ENCODE peak calls at places on chromosomes 13 and 19, in four cellular contexts. G is GM12878, N is upper lobe of left lung, E is HepG2. P is an unnamed sample.

GRCh38 chr13:51647067-51647466 is 62.8 kb downstream of the WDFY2 start:
- ATAC-seq in N (no peak), G (no peak), E (no peak), P (no peak)

GRCh38 chr13:114049026-114049425 is 75.2 kb upstream of the C13orf46 start:
- ATAC-seq in N (peak; percentile 29), E (no peak), G (peak; percentile 64), P (no peak)

GRCh38 chr19:44525721-44526430 is 3.6 kb downstream of the CEACAM20 start:
- ATAC-seq in N (no peak), G (no peak), E (no peak), P (no peak)

GRCh38 chr19:2455481-2456300 is 1.1 kb downstream of the LMNB2 start:
- ATAC-seq in G (peak; percentile 80), E (no peak), N (no peak), P (no peak)

GRCh38 chr13:80666782-80667537 is 326.0 kb upstream of the SPRY2 start:
- ATAC-seq in N (no peak), G (no peak), E (no peak), P (no peak)

GRCh38 chr19:19721896-19722295 is 11.0 kb downstream of the ZNF14 start:
- ATAC-seq in N (no peak), E (no peak), G (no peak), P (no peak)

GRCh38 chr13:100131863-100132574 is 43.1 kb downstream of the PCCA start:
- ATAC-seq in N (peak; percentile 40), G (peak; percentile 53), E (no peak), P (no peak)

GRCh38 chr13:100610399-100611347 is 22.1 kb upstream of the GGACT start:
- ATAC-seq in N (no peak), G (peak; percentile 35), E (no peak), P (no peak)

GRCh38 chr13:50636007-50636704 is 207.3 kb downstream of the DLEU7 start:
- ATAC-seq in E (no peak), G (peak; percentile 92), N (peak; percentile 49), P (peak; percentile 25)

GRCh38 chr19:19732579-19733501 is at the start of gene ZNF14:
- ATAC-seq in N (peak; percentile 99), G (peak; percentile 100), E (peak; percentile 99), P (peak; percentile 100)

GRCh38 chr13:114090476-114090875 is 41.9 kb downstream of the RASA3 start:
- ATAC-seq in E (no peak), N (no peak), G (no peak), P (no peak)

GRCh38 chr19:42552086-42553065 is 24.1 kb upstream of the CEACAM1 start:
- ATAC-seq in G (no peak), E (peak; percentile 21), N (no peak), P (no peak)

GRCh38 chr13:76672422-76672821 is 213.8 kb downstream of the KCTD12 start:
- ATAC-seq in G (no peak), E (no peak), N (no peak), P (no peak)

GRCh38 chr13:31477961-31478360 is 261.4 kb upstream of the RXFP2 start:
- ATAC-seq in G (no peak), E (no peak), N (no peak), P (no peak)

GRCh38 chr19:1746401-1747284 is 6.7 kb upstream of the ONECUT3 start:
- ATAC-seq in N (no peak), G (peak; percentile 33), E (peak; percentile 50), P (no peak)

GRCh38 chr19:48568345-48568886 is 16.4 kb downstream of the SULT2B1 start:
- ATAC-seq in E (peak; percentile 77), G (no peak), N (peak; percentile 88), P (peak; percentile 99)

GRCh38 chr13:33193428-33193974 is 92.1 kb downstream of the STARD13 start:
- ATAC-seq in N (no peak), G (no peak), E (no peak), P (no peak)

GRCh38 chr13:46086985-46087384 is 17.8 kb downstream of the CPB2 start:
- ATAC-seq in E (no peak), N (no peak), G (no peak), P (no peak)

GRCh38 chr13:51348069-51348967 is 8.8 kb downstream of the SERPINE3 start:
- ATAC-seq in E (peak; percentile 27), N (no peak), G (no peak), P (no peak)

GRCh38 chr19:49746206-49746958 is 16.7 kb downstream of the TSKS start:
- ATAC-seq in N (no peak), G (peak; percentile 31), E (peak; percentile 62), P (peak; percentile 41)

GRCh38 chr13:80386001-80386400 is 45.1 kb upstream of the SPRY2 start:
- ATAC-seq in G (peak; percentile 91), N (no peak), E (no peak), P (no peak)

GRCh38 chr13:87129602-87130300 is 541.4 kb upstream of the SLITRK5 start:
- ATAC-seq in G (no peak), E (no peak), N (no peak), P (no peak)

GRCh38 chr13:106617561-106617960 is 49.6 kb upstream of the ARGLU1 start:
- ATAC-seq in G (no peak), E (no peak), N (no peak), P (no peak)

GRCh38 chr13:25371158-25371557 is 616 bp upstream of the ATP8A2 start:
- ATAC-seq in N (no peak), E (no peak), G (no peak), P (no peak)
- H3K27me3 ChIP-seq in N (peaks cover 16% of the 10 kb centered on the region), E (peaks cover 6% of the 10 kb centered on the region), G (peaks cover 8% of the 10 kb centered on the region), P (peaks cover 73% of the 10 kb centered on the region)

GRCh38 chr13:35917942-35918645 is 213.1 kb downstream of the DCLK1 start:
- ATAC-seq in N (no peak), G (peak; percentile 41), E (no peak), P (no peak)

GRCh38 chr13:35914662-35915061 is 216.5 kb downstream of the DCLK1 start:
- ATAC-seq in G (no peak), E (no peak), N (no peak), P (no peak)

GRCh38 chr13:35920816-35921215 is 210.4 kb downstream of the DCLK1 start:
- ATAC-seq in N (no peak), E (no peak), G (no peak), P (no peak)

GRCh38 chr13:35916186-35916585 is 215.0 kb downstream of the DCLK1 start:
- ATAC-seq in E (no peak), G (no peak), N (no peak), P (no peak)

GRCh38 chr13:35917252-35917941 is 213.8 kb downstream of the DCLK1 start:
- ATAC-seq in N (no peak), E (no peak), G (peak; percentile 75), P (no peak)
- TF ChIP-seq EP300 in N (no peak), E (no peak), G (no peak), P (no peak)

GRCh38 chr13:109868583-109869311 is 82.4 kb upstream of the IRS2 start:
- ATAC-seq in G (no peak), N (no peak), E (peak; percentile 62), P (no peak)

GRCh38 chr13:109871018-109871370 is 84.6 kb upstream of the IRS2 start:
- ATAC-seq in G (no peak), N (no peak), E (no peak), P (no peak)

GRCh38 chr13:109870281-109871017 is 84.1 kb upstream of the IRS2 start:
- ATAC-seq in E (no peak), G (no peak), N (no peak), P (no peak)

GRCh38 chr13:109869312-109870237 is 83.2 kb upstream of the IRS2 start:
- ATAC-seq in G (peak; percentile 61), E (no peak), N (peak; percentile 75), P (peak; percentile 81)

DNA sequence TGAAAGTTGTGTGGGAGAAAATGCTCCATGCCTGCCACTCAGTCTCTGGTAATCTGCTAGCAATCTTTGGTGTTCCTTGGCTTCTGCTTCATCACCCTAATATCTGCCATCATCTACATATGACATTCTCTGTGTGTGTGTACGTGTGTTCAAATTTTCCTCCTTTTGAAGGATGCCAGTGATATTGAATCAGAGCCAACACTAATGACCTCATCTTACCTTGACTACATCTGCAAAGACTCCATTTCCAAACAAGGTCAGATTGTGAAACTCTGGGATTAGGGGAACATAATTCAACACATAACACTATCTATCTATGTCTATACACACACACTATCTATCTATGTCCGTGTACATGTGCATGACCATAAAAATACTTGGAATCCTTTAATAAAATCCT is 81.4 kb upstream of the IRS2 start:
- ATAC-seq in N (no peak), G (no peak), E (no peak), P (no peak)
- H3K27me3 ChIP-seq in N (no peaks in the 10 kb centered on the region), G (no peaks in the 10 kb centered on the region), E (no peaks in the 10 kb centered on the region), P (no peaks in the 10 kb centered on the region)

GRCh38 chr13:90808838-90809237 is 538.6 kb upstream of the MIR17HG start:
- ATAC-seq in E (no peak), N (no peak), G (no peak), P (no peak)

GRCh38 chr13:90801621-90802020 is 545.9 kb upstream of the MIR17HG start:
- ATAC-seq in G (no peak), N (no peak), E (no peak), P (no peak)

GRCh38 chr13:90806905-90807304 is 540.6 kb upstream of the MIR17HG start:
- ATAC-seq in G (no peak), E (no peak), N (no peak), P (no peak)

GRCh38 chr13:90800082-90800746 is 547.3 kb upstream of the MIR17HG start:
- ATAC-seq in N (no peak), G (no peak), E (no peak), P (no peak)

GRCh38 chr13:90803210-90803609 is 544.3 kb upstream of the MIR17HG start:
- ATAC-seq in N (no peak), G (no peak), E (no peak), P (no peak)
- TF ChIP-seq EP300 in N (no peak), G (no peak), E (no peak), P (no peak)

GRCh38 chr13:111045170-111045569 is 69.9 kb upstream of the ARHGEF7 start:
- ATAC-seq in G (no peak), N (no peak), E (no peak), P (no peak)
- H3K27me3 ChIP-seq in G (no peaks in the 10 kb centered on the region), N (no peaks in the 10 kb centered on the region), E (peaks cover 2% of the 10 kb centered on the region), P (peaks cover 21% of the 10 kb centered on the region)

GRCh38 chr19:15122331-15123030 is 15.3 kb downstream of the SYDE1 start:
- ATAC-seq in E (no peak), N (no peak), G (no peak), P (no peak)

GRCh38 chr19:15123031-15123890 is 16.1 kb downstream of the SYDE1 start:
- ATAC-seq in G (no peak), N (no peak), E (no peak), P (no peak)

GRCh38 chr19:15124572-15125231 is 17.5 kb downstream of the SYDE1 start:
- ATAC-seq in E (peak; percentile 65), N (peak; percentile 3), G (no peak), P (no peak)

GRCh38 chr19:15125232-15126067 is 18.2 kb downstream of the SYDE1 start:
- ATAC-seq in N (peak; percentile 97), G (peak; percentile 96), E (peak; percentile 85), P (peak; percentile 97)

DNA sequence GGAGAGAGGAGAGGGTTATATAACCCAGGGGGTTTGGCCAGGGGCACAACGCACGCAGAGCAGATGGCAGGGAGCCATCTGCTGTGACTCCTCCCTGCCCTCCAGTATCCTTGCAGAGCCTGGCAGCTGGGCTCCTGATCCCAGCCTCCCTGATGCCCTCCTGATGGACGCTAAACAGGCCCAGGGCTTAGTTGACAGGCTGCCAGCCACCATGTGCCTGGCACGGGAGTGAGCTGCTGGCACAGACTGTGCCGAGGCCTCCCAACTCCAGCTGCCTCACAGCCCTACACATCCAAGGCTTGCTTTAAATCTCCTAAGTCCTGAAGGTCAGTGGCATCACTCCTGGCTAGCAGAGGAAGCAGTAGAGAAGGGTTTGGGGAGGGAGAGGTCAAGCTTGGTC is 16.7 kb downstream of the SYDE1 start:
- ATAC-seq in E (no peak), G (no peak), N (no peak), P (peak; percentile 11)
- TF ChIP-seq EP300 in E (no peak), G (no peak), N (no peak), P (no peak)

P was measured in gastroesophageal sphincter.